ENCODE peak calls at places on chromosomes 2 and 18, in nine cellular contexts. M, A, I, R, X, T, P, B and V are unnamed samples.

GRCh38 chr2:200373973-200374416 is 67.5 kb downstream of the SPATS2L start:
- DNase-seq in M (no peak), A (peak), I (no peak), R (no peak), X (no peak), T (no peak), P (no peak), B (no peak), V (no peak)

GRCh38 chr2:47109680-47110079 is 45.4 kb downstream of the STPG4 start:
- DNase-seq in M (no peak), A (no peak), I (no peak), R (no peak), X (no peak), T (no peak), P (no peak), B (no peak), V (no peak)

GRCh38 chr2:99342536-99342935 is 5.3 kb downstream of the EIF5B start:
- DNase-seq in M (no peak), A (no peak), I (no peak), R (no peak), X (no peak), T (no peak), P (no peak), B (no peak), V (no peak)

GRCh38 chr2:111667542-111668273 is 216.3 kb downstream of the ANAPC1 start:
- DNase-seq in M (peak), A (peak), I (no peak), R (no peak), X (no peak), T (peak), P (no peak), B (no peak), V (peak)

GRCh38 chr2:80335411-80335810 is 30.9 kb upstream of the LRRTM1 start:
- DNase-seq in M (no peak), A (no peak), I (no peak), R (no peak), X (no peak), T (no peak), P (no peak), B (no peak), V (no peak)

GRCh38 chr2:240960963-240961876 is 37.2 kb upstream of the SNED1 start:
- DNase-seq in M (no peak), A (peak), I (peak), R (peak), X (no peak), T (no peak), P (peak), B (no peak), V (no peak)

GRCh38 chr2:215420471-215420935 is 15.4 kb downstream of the FN1 start:
- DNase-seq in M (no peak), A (no peak), I (no peak), R (no peak), X (no peak), T (no peak), P (no peak), B (no peak), V (no peak)

GRCh38 chr2:187338679-187339121 is 109.4 kb downstream of the CALCRL start:
- DNase-seq in M (no peak), A (no peak), I (peak), R (peak), X (peak), T (no peak), P (peak), B (no peak), V (no peak)

GRCh38 chr2:9508934-9509333 is 34.6 kb downstream of the IAH1 start:
- DNase-seq in M (no peak), A (no peak), I (no peak), R (no peak), X (no peak), T (no peak), P (no peak), B (no peak), V (no peak)

GRCh38 chr2:38146917-38147307 is 71.0 kb upstream of the CYP1B1 start:
- DNase-seq in M (peak), A (no peak), I (no peak), R (no peak), X (no peak), T (peak), P (no peak), B (peak), V (peak)

GRCh38 chr18:36693931-36694661 is 134.7 kb downstream of the TPGS2 start:
- DNase-seq in M (peak), A (no peak), I (no peak), R (no peak), X (no peak), T (no peak), P (no peak), B (no peak), V (no peak)

GRCh38 chr2:86632672-86633071 is 9.0 kb upstream of the RNF103 start:
- DNase-seq in M (no peak), A (no peak), I (no peak), R (no peak), X (no peak), T (no peak), P (no peak), B (no peak), V (no peak)

GRCh38 chr2:11524470-11524869 is 9.4 kb upstream of the GREB1 start:
- DNase-seq in M (no peak), A (no peak), I (no peak), R (no peak), X (no peak), T (no peak), P (no peak), B (no peak), V (no peak)

GRCh38 chr2:8546319-8547283 is 135.3 kb upstream of the ID2 start:
- DNase-seq in M (no peak), A (peak), I (no peak), R (no peak), X (peak), T (no peak), P (peak), B (no peak), V (no peak)

GRCh38 chr18:73717570-73717969 is 430.1 kb downstream of the FBXO15 start:
- DNase-seq in M (peak), A (no peak), I (no peak), R (no peak), X (no peak), T (no peak), P (no peak), B (no peak), V (no peak)

GRCh38 chr2:168443818-168444217 is 12.3 kb upstream of the CERS6 start:
- DNase-seq in M (no peak), A (no peak), I (no peak), R (no peak), X (no peak), T (no peak), P (no peak), B (no peak), V (no peak)

GRCh38 chr2:42859006-42859552 is 66.7 kb upstream of the HAAO start:
- DNase-seq in M (peak), A (peak), I (peak), R (no peak), X (no peak), T (peak), P (no peak), B (peak), V (peak)

GRCh38 chr2:70305531-70305930 is 3.7 kb upstream of the FAM136A start:
- DNase-seq in M (no peak), A (no peak), I (no peak), R (no peak), X (no peak), T (no peak), P (no peak), B (no peak), V (no peak)

GRCh38 chr2:129801575-129801974 is 177.9 kb upstream of the RAB6C start:
- DNase-seq in M (peak), A (no peak), I (no peak), R (no peak), X (no peak), T (no peak), P (no peak), B (no peak), V (no peak)

GRCh38 chr2:74440005-74440377 is 1.7 kb downstream of the RTKN start:
- DNase-seq in M (peak), A (no peak), I (peak), R (peak), X (peak), T (peak), P (peak), B (no peak), V (no peak)